ENCODE peak calls at places on chromosomes 4 and X, in ten cellular contexts. X is stimulated activated naive B cell treated with anti-CD40 and anti-IgM and Interleukin-4, amounts not matched to agents 10 μg/mL and 1 μg/mL and 100 μg/mL, for 72 hours; N is AG08396; C is WTC11; B is C1 segment of cervical spinal cord; W is RKO; Y is amniotic stem cell; V is heart left ventricle; O is stimulated activated CD8-positive, alpha-beta memory T cell treated with anti-CD3 and anti-CD28 coated beads, Interleukin-12 subunit alpha, Interleukin-12 subunit beta, amount 100 ng/mL, for 4 hours; K is fibroblast of mammary gland. F is an unnamed sample.

GRCh38 chr4:151990201-151990600 is 229.4 kb upstream of the GATB start:
- DNase-seq in B (no peak), V (no peak), Y (no peak), O (no peak), X (no peak), K (peak; percentile 63), N (peak; percentile 78), C (no peak), W (peak; percentile 35), F (no peak)

GRCh38 chr4:31655328-31655727 is 935.2 kb downstream of the PCDH7 start:
- DNase-seq in X (no peak), K (peak; percentile 43), C (no peak), Y (peak; percentile 30), O (no peak), B (no peak), N (no peak), V (no peak), W (no peak), F (no peak)

GRCh38 chr4:10161840-10162239 is 45.2 kb upstream of the WDR1 start:
- DNase-seq in W (no peak), C (no peak), K (no peak), Y (no peak), V (no peak), N (no peak), O (no peak), X (no peak), B (no peak), F (no peak)

GRCh38 chr4:29259556-29259955 is 1460.6 kb upstream of the PCDH7 start:
- DNase-seq in X (no peak), O (no peak), C (no peak), B (no peak), V (no peak), W (no peak), Y (no peak), N (no peak), K (no peak), F (no peak)

GRCh38 chr4:118683513-118683912 is 1.7 kb upstream of the METTL14 start:
- DNase-seq in V (no peak), B (no peak), K (peak; percentile 15), Y (no peak), W (peak; percentile 60), N (no peak), X (no peak), C (no peak), O (no peak), F (no peak)

GRCh38 chrX:150692837-150693781 is at the start of gene MTMR1:
- DNase-seq in O (peak; percentile 53), N (peak; percentile 46), X (peak; percentile 33), V (peak; percentile 40), B (no peak), C (no peak), W (peak; percentile 23), Y (no peak), K (no peak), F (no peak)

GRCh38 chr4:73869130-73870055 is at the start of gene CXCL1:
- DNase-seq in N (peak; percentile 43), V (peak; percentile 51), W (peak; percentile 9), O (no peak), Y (no peak), K (no peak), C (peak; percentile 62), X (no peak), B (no peak), F (peak; percentile 38)

GRCh38 chrX:112834016-112834855 is 6.4 kb downstream of the AMOT start:
- DNase-seq in B (no peak), K (peak; percentile 80), N (peak; percentile 26), X (no peak), O (no peak), W (no peak), Y (peak; percentile 13), C (no peak), V (no peak), F (no peak)

GRCh38 chr4:102625232-102625930 is 124.2 kb downstream of the NFKB1 start:
- DNase-seq in Y (no peak), C (peak; percentile 46), B (no peak), K (peak; percentile 65), N (peak; percentile 37), O (no peak), V (peak; percentile 41), W (peak; percentile 58), X (peak; percentile 61), F (no peak)

GRCh38 chr4:64545593-64545992 is 136.3 kb upstream of the TECRL start:
- DNase-seq in O (no peak), X (no peak), N (no peak), V (no peak), Y (no peak), W (no peak), B (no peak), K (no peak), C (no peak), F (no peak)

GRCh38 chr4:110621839-110622751 is 782 bp downstream of the PITX2 start:
- DNase-seq in B (no peak), O (no peak), W (peak; percentile 56), Y (no peak), C (peak; percentile 57), K (peak; percentile 18), V (no peak), N (no peak), X (no peak), F (no peak)

GRCh38 chr4:53914313-53915016 is 149.9 kb downstream of the CHIC2 start:
- DNase-seq in B (no peak), X (no peak), Y (peak; percentile 25), V (no peak), O (no peak), W (peak; percentile 87), N (peak; percentile 60), C (no peak), K (peak; percentile 95), F (no peak)

GRCh38 chr4:97370581-97370980 is 772.7 kb downstream of the STPG2 start:
- DNase-seq in K (peak; percentile 3), Y (no peak), C (no peak), B (no peak), X (no peak), N (no peak), V (no peak), W (peak; percentile 42), O (no peak), F (no peak)

GRCh38 chr4:5747746-5748365 is 36.9 kb downstream of the EVC start:
- DNase-seq in B (no peak), N (peak; percentile 78), C (no peak), K (peak; percentile 100), X (no peak), Y (peak; percentile 99), O (no peak), W (peak; percentile 86), V (peak; percentile 44), F (no peak)

GRCh38 chr4:1549638-1550035 is 134.5 kb downstream of the FAM53A start:
- DNase-seq in C (no peak), X (no peak), Y (no peak), N (no peak), V (no peak), O (no peak), B (no peak), K (no peak), W (no peak), F (no peak)

F was measured in caudate nucleus.